ENCODE peak calls at places on chromosomes 5 and 9, in five cellular contexts. B, F, V, Z and P are unnamed samples. For H3K4me1, the result is how much of the 10 kb centered on the place peaks cover.

GRCh38 chr9:16442622-16443021 is 427.8 kb downstream of the BNC2 start:
- DNase-seq in B (no peak), F (peak), V (peak), Z (no peak), P (no peak)

GRCh38 chr9:78439866-78440830 is 143.2 kb downstream of the PSAT1 start:
- DNase-seq in B (no peak), F (no peak), V (no peak), Z (no peak), P (no peak)

GRCh38 chr9:77954018-77954417 is 77.6 kb downstream of the GNAQ start:
- DNase-seq in B (no peak), F (no peak), V (no peak), Z (no peak), P (no peak)

GRCh38 chr9:124749811-124750210 is 21.3 kb downstream of the NR6A1 start:
- DNase-seq in B (no peak), F (no peak), V (no peak), Z (no peak), P (no peak)

GRCh38 chr5:73419414-73420390 is 28.9 kb downstream of the FOXD1 start:
- DNase-seq in B (no peak), F (peak), V (no peak), Z (no peak), P (peak)

GRCh38 chr9:12554636-12555035 is 138.5 kb upstream of the TYRP1 start:
- DNase-seq in B (no peak), F (no peak), V (no peak), Z (peak), P (no peak)

GRCh38 chr5:84016090-84016489 is 295.4 kb upstream of the HAPLN1 start:
- DNase-seq in B (no peak), F (no peak), V (no peak), Z (no peak), P (no peak)

GRCh38 chr9:136439550-136440408 is at the start of gene INPP5E:
- DNase-seq in B (peak), F (peak), V (peak), Z (peak), P (peak)

GRCh38 chr9:13627071-13627470 is 347.6 kb upstream of the MPDZ start:
- DNase-seq in B (no peak), F (peak), V (no peak), Z (no peak), P (no peak)

GRCh38 chr5:116543501-116543900 is 31.1 kb downstream of the SEMA6A start:
- DNase-seq in B (no peak), F (no peak), V (no peak), Z (no peak), P (no peak)

GRCh38 chr5:19837536-19838179 is 150.3 kb downstream of the CDH18 start:
- DNase-seq in B (no peak), F (no peak), V (no peak), Z (no peak), P (no peak)

GRCh38 chr9:73451003-73451402 is 299.3 kb downstream of the ANXA1 start:
- DNase-seq in B (no peak), F (no peak), V (no peak), Z (no peak), P (no peak)

GRCh38 chr5:69079556-69079955 is 14.3 kb upstream of the SLC30A5 start:
- DNase-seq in B (no peak), F (no peak), V (no peak), Z (no peak), P (no peak)

GRCh38 chr5:134091626-134092121 is 22.8 kb upstream of the TCF7 start:
- DNase-seq in B (no peak), F (no peak), V (no peak), Z (peak), P (no peak)

GRCh38 chr9:137814436-137814835 is 63.1 kb upstream of the CACNA1B start:
- DNase-seq in B (no peak), F (peak), V (no peak), Z (no peak), P (no peak)

GRCh38 chr9:35962126-35962906 is 4.4 kb upstream of the OR2S2 start:
- DNase-seq in B (no peak), F (no peak), V (no peak), Z (no peak), P (no peak)

GRCh38 chr9:81071108-81071507 is 618.2 kb downstream of the TLE1 start:
- DNase-seq in B (no peak), F (no peak), V (no peak), Z (no peak), P (no peak)

GRCh38 chr9:18238254-18238653 is 235.7 kb upstream of the ADAMTSL1 start:
- DNase-seq in B (no peak), F (no peak), V (no peak), Z (no peak), P (no peak)

GRCh38 chr5:140480310-140481014 is 67.0 kb upstream of the EIF4EBP3 start:
- DNase-seq in B (no peak), F (no peak), V (no peak), Z (no peak), P (no peak)

GRCh38 chr5:169161022-169161680 is 139.8 kb downstream of the SLIT3 start:
- DNase-seq in B (no peak), F (peak), V (peak), Z (no peak), P (peak)

GRCh38 chr5:111068208-111068607 is 3.3 kb upstream of the TSLP start:
- DNase-seq in B (no peak), F (no peak), V (no peak), Z (no peak), P (no peak)

GRCh38 chr9:105901514-105902109 is 207.3 kb downstream of the TMEM38B start:
- DNase-seq in B (peak), F (no peak), V (no peak), Z (peak), P (no peak)

GRCh38 chr9:114004221-114004716 is 73.8 kb downstream of the AMBP start:
- DNase-seq in B (no peak), F (peak), V (peak), Z (no peak), P (peak)

GRCh38 chr5:71932649-71933338 is 174.5 kb upstream of the MAP1B start:
- DNase-seq in B (no peak), F (peak), V (peak), Z (peak), P (peak)

GRCh38 chr5:180090098-180090768 is 18.7 kb upstream of the RNF130 start:
- DNase-seq in B (peak), F (peak), V (peak), Z (peak), P (peak)

GRCh38 chr5:74542477-74542876 is 98.1 kb downstream of the ENC1 start:
- DNase-seq in B (no peak), F (no peak), V (no peak), Z (no peak), P (no peak)

DNA sequence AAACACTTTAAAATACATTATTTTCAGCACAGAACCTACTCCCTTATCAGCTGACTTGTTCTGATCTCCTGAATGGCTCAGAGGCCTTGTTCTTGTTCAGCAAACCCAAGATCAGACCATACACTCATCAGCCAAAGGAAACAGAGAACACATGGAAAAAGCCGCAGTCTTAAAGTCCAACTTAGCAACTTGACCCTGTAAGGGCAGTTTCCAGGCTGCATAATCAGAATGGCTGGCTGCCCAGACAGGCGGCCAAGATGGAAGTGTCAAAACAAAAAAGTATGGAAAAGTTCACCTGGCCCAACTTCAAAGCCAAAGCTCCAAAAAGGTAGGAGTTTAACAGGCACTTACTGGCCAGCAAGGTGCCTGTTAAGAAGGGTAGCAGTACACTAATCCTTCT is 56.3 kb downstream of the SIL1 start:
- DNase-seq in B (no peak), F (no peak), V (peak), Z (peak), P (no peak)
- H3K27ac ChIP-seq in B (no peak), F (peak), V (peak), Z (peak), P (peak)

DNA sequence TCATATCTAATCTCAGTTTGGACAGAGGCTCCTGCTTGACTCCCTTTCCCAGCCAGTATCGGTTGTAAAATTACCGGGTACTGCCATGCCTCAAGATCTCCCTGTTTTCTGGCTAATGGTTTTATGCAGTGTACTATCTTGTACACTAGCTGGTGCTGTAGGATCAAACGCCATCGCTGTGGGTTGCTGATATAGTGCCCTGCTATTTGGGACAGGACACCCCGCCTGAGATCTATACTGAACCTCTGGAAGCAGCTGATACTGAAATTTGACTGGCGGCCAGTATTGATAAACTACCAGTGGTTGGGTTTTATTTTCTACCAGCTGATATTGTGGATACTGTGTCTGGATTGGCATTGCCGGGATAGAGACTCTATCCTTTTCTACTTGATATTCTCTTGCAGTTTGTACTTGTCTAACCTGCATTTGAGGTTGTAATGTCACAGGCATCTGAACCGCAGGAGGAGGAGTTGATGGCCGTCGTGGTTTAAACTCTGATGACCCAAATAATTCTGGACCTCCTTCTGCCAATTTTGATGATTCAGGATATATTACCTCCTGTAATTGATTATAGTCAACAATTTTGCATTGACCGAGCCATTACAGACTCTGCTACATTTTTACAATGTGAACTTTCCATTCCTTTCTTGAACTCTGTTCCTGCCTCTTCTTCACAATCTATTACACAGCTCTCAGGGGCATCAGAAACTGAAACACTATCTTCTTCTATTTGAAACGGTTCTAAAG is 112.5 kb upstream of the LARP1 start:
- DNase-seq in B (no peak), F (no peak), V (no peak), Z (peak), P (no peak)
- TF ChIP-seq CTCF in B (peak), F (peak), V (no peak), Z (peak), P (no peak)

GRCh38 chr5:39203951-39204350 is 15.4 kb downstream of the FYB1 start:
- DNase-seq in B (no peak), F (no peak), V (no peak), Z (no peak), P (no peak)

GRCh38 chr5:39206630-39207319 is 12.6 kb downstream of the FYB1 start:
- DNase-seq in B (no peak), F (no peak), V (no peak), Z (no peak), P (no peak)

GRCh38 chr5:39207628-39208027 is 11.7 kb downstream of the FYB1 start:
- DNase-seq in B (no peak), F (no peak), V (peak), Z (no peak), P (no peak)

GRCh38 chr5:39203291-39203922 is 16.0 kb downstream of the FYB1 start:
- DNase-seq in B (no peak), F (no peak), V (no peak), Z (no peak), P (no peak)

DNA sequence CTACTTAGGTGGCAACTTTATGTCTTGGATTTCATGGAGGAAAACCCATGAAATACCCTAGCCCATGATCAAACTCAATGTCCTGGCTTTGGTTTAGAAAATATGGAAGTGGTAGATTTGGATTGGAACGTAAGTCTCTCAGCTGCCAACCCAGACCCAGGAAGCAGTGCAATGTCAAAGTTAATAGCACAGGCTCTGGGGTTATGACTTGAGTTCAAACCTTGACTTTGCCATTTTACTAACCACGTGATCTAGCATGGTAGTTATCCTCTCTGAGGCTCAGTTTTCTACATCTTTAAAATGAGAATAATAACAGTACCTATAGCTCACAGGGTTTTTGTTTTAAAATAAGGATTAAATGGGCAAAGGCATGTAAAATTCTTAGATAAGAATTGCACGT is 13.8 kb downstream of the FYB1 start:
- DNase-seq in B (no peak), F (no peak), V (no peak), Z (no peak), P (no peak)
- H3K4me1 ChIP-seq in B (under half), F (under half), V (under half), Z (under half), P (under half)

DNA sequence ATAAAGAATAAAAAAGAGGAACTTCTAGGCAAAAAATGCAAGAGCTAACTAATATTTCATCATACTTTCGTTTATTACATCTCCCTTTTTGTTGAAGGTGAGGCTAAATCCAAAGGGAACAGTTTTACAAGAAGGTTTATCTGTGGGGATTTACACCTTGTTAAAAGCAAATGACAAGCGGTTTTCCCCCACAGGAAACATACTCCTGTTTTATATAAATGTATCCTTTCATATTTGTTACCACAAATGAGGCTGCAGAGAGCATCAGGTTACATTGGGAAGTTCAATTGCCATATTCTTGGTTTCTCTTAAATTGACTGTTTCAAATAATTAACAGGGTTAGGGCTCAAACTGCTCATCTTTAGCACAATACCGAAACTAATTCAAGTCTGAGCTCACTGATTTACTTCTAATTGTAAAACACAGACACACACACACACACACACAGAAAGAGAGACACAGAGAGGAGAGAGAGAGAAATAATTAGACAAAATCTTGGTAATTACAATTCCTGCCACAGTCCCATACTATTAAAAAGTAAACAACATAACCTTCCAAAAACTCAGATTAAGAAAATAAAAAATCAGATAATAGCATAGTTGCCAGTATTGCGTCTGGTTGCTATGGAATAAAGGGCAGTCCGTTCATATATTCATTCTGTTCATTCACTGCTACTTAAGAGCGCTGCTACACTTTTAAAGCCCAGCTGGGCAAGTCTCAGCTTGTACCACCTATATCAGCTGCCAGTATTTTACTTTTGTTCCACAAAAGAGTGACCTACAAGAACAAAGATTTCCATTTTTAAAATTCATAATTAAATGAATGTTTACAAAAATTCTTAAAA is 17.0 kb downstream of the RFX3 start:
- DNase-seq in B (peak), F (no peak), V (no peak), Z (no peak), P (no peak)
- H3K27ac ChIP-seq in B (peak), F (no peak), V (peak), Z (no peak), P (peak)

GRCh38 chr5:177535125-177535524 is 18.4 kb upstream of the DDX41 start:
- DNase-seq in B (no peak), F (no peak), V (no peak), Z (no peak), P (no peak)
- TF ChIP-seq CTCF in B (no peak), F (no peak), V (no peak), Z (no peak), P (no peak)

DNA sequence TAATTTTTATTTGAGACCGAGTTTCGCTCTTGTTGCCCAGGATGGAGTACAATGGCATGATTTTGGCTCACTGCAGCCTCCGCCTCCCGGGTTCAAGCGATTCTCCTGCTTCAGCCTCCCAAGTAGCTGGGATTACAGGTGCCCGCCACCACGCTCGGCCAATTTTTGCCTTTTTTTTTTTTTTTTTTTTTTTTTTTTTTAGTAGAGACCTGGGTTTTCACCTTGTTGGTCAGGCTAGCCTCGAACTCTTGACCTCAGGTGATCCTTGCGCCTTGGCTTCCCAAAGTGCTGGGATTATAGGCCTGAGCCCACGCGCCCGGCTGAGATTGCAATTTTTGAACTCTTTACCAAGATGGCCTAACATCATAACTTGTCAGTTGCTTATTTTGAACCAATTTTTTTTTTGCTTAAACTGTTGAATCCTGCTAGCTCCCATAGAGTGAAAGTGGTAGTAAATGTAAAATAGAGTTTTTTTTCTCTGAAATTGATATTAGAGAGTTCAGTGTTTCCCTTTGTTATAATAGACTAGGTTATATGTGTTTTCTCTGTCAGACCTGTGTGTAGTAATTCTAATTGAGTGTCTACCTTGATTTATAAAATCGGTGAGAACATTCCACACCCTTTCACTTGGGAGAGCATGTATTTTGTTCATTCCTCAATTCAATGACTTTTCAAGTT is 3.8 kb downstream of the GPBP1 start:
- DNase-seq in B (no peak), F (no peak), V (no peak), Z (no peak), P (no peak)
- H3K4me1 ChIP-seq in B (under half), F (under half), V (under half), Z (under half), P (half or more)

GRCh38 chr9:91273853-91274552 is 87.7 kb downstream of the AUH start:
- DNase-seq in B (peak), F (no peak), V (no peak), Z (peak), P (no peak)
- H3K27ac ChIP-seq in B (peak), F (no peak), V (no peak), Z (no peak), P (no peak)